ENCODE peak calls at places on chromosomes 7 and 10, in six cellular contexts. Q is colonic mucosa, J is ACHN, I is thoracic aorta, W is heart left ventricle, F is DMS153. T is an unnamed sample.

GRCh38 chr7:50261593-50261992 is 42.9 kb upstream of the IKZF1 start:
- DNase-seq in Q (no peak), J (no peak), I (no peak), W (no peak), F (no peak), T (no peak)

GRCh38 chr10:2953495-2953894 is 113.9 kb upstream of the PFKP start:
- DNase-seq in Q (no peak), J (no peak), I (no peak), W (no peak), F (no peak), T (no peak)

GRCh38 chr10:79206300-79207095 is 137.7 kb downstream of the ZMIZ1 start:
- DNase-seq in Q (no peak), J (no peak), I (no peak), W (no peak), F (no peak), T (no peak)

GRCh38 chr10:20596911-20597310 is 300.2 kb downstream of the NEBL start:
- DNase-seq in Q (no peak), J (no peak), I (no peak), W (no peak), F (no peak), T (no peak)

GRCh38 chr7:131021902-131022301 is 287.9 kb upstream of the KLF14 start:
- DNase-seq in Q (no peak), J (no peak), I (no peak), W (no peak), F (no peak), T (no peak)

GRCh38 chr7:24576171-24577052 is 3.2 kb downstream of the PALS2 start:
- DNase-seq in Q (peak; percentile 34), J (peak; percentile 85), I (no peak), W (no peak), F (peak; percentile 73), T (peak; percentile 79)

GRCh38 chr7:7673240-7673550 is 32.6 kb downstream of the UMAD1 start:
- DNase-seq in Q (no peak), J (no peak), I (no peak), W (no peak), F (no peak), T (no peak)

GRCh38 chr7:26318921-26319320 is 27.3 kb downstream of the SNX10 start:
- DNase-seq in Q (no peak), J (no peak), I (no peak), W (no peak), F (no peak), T (no peak)

T was measured in MCF 10A.